ENCODE peak calls at places on chromosomes 4 and X, in ten cellular contexts. One of them, this sample, is unnamed. For H3K27me3, the result is how much of the 10 kb centered on the place peaks cover.

GRCh38 chr4:156961241-156962068 is 10.1 kb downstream of the PDGFC start:
- DNase-seq in HL-60: no peak
- DNase-seq in ascending aorta: no peak
- DNase-seq in CD4-positive, alpha-beta T cell: no peak
- DNase-seq in GM23338: no peak
- DNase-seq in tibial artery: no peak
- DNase-seq in CD4-positive, CD25-positive, alpha-beta regulatory T cell: no peak
- DNase-seq in HCT116: no peak
- DNase-seq in H9: no peak
- DNase-seq in osteoblast: no peak
- DNase-seq in this sample: no peak

GRCh38 chrX:66200855-66201795 is 37.1 kb downstream of the HEPH start:
- DNase-seq in H9: no peak
- DNase-seq in tibial artery: no peak
- DNase-seq in osteoblast: no peak
- DNase-seq in CD4-positive, alpha-beta T cell: no peak
- DNase-seq in HL-60: no peak
- DNase-seq in HCT116: no peak
- DNase-seq in CD4-positive, CD25-positive, alpha-beta regulatory T cell: no peak
- DNase-seq in GM23338: peak
- DNase-seq in ascending aorta: no peak
- DNase-seq in this sample: no peak

GRCh38 chr4:141912831-141913230 is 276.4 kb downstream of the IL15 start:
- DNase-seq in GM23338: no peak
- DNase-seq in HCT116: no peak
- DNase-seq in CD4-positive, CD25-positive, alpha-beta regulatory T cell: no peak
- DNase-seq in CD4-positive, alpha-beta T cell: no peak
- DNase-seq in tibial artery: peak
- DNase-seq in ascending aorta: no peak
- DNase-seq in H9: no peak
- DNase-seq in osteoblast: no peak
- DNase-seq in HL-60: no peak
- DNase-seq in this sample: no peak

GRCh38 chr4:56469489-56470210 is 2.2 kb downstream of the SRP72 start:
- DNase-seq in CD4-positive, alpha-beta T cell: no peak
- DNase-seq in CD4-positive, CD25-positive, alpha-beta regulatory T cell: no peak
- DNase-seq in osteoblast: no peak
- DNase-seq in GM23338: no peak
- DNase-seq in tibial artery: no peak
- DNase-seq in HCT116: no peak
- DNase-seq in ascending aorta: no peak
- DNase-seq in H9: no peak
- DNase-seq in HL-60: no peak
- DNase-seq in this sample: no peak

GRCh38 chr4:82362565-82362964 is 11.2 kb downstream of the HNRNPD start:
- DNase-seq in osteoblast: no peak
- DNase-seq in H9: no peak
- DNase-seq in HL-60: no peak
- DNase-seq in HCT116: no peak
- DNase-seq in tibial artery: no peak
- DNase-seq in ascending aorta: no peak
- DNase-seq in CD4-positive, CD25-positive, alpha-beta regulatory T cell: no peak
- DNase-seq in GM23338: no peak
- DNase-seq in CD4-positive, alpha-beta T cell: no peak
- DNase-seq in this sample: no peak

GRCh38 chr4:20480161-20480947 is 219.9 kb upstream of the PACRGL start:
- DNase-seq in tibial artery: no peak
- DNase-seq in osteoblast: no peak
- DNase-seq in H9: no peak
- DNase-seq in CD4-positive, alpha-beta T cell: no peak
- DNase-seq in ascending aorta: no peak
- DNase-seq in HCT116: no peak
- DNase-seq in CD4-positive, CD25-positive, alpha-beta regulatory T cell: no peak
- DNase-seq in HL-60: no peak
- DNase-seq in GM23338: no peak
- DNase-seq in this sample: no peak

GRCh38 chr4:66351761-66352160 is 681.5 kb upstream of the EPHA5 start:
- DNase-seq in tibial artery: no peak
- DNase-seq in HCT116: no peak
- DNase-seq in HL-60: no peak
- DNase-seq in CD4-positive, alpha-beta T cell: no peak
- DNase-seq in osteoblast: peak
- DNase-seq in CD4-positive, CD25-positive, alpha-beta regulatory T cell: no peak
- DNase-seq in GM23338: no peak
- DNase-seq in ascending aorta: no peak
- DNase-seq in H9: no peak
- DNase-seq in this sample: no peak

GRCh38 chr4:122341906-122342305 is 36.9 kb upstream of the ADAD1 start:
- DNase-seq in ascending aorta: no peak
- DNase-seq in CD4-positive, CD25-positive, alpha-beta regulatory T cell: no peak
- DNase-seq in CD4-positive, alpha-beta T cell: no peak
- DNase-seq in H9: no peak
- DNase-seq in HL-60: no peak
- DNase-seq in osteoblast: peak
- DNase-seq in tibial artery: no peak
- DNase-seq in GM23338: peak
- DNase-seq in HCT116: no peak
- DNase-seq in this sample: no peak

GRCh38 chr4:142416121-142416520 is 430.0 kb downstream of the INPP4B start:
- DNase-seq in ascending aorta: no peak
- DNase-seq in CD4-positive, alpha-beta T cell: no peak
- DNase-seq in H9: no peak
- DNase-seq in osteoblast: no peak
- DNase-seq in HCT116: no peak
- DNase-seq in tibial artery: no peak
- DNase-seq in CD4-positive, CD25-positive, alpha-beta regulatory T cell: no peak
- DNase-seq in GM23338: no peak
- DNase-seq in HL-60: no peak
- DNase-seq in this sample: no peak

GRCh38 chrX:68978211-68978780 is 149.5 kb downstream of the EFNB1 start:
- DNase-seq in HL-60: no peak
- DNase-seq in GM23338: peak
- DNase-seq in tibial artery: no peak
- DNase-seq in H9: peak
- DNase-seq in HCT116: no peak
- DNase-seq in CD4-positive, CD25-positive, alpha-beta regulatory T cell: no peak
- DNase-seq in osteoblast: no peak
- DNase-seq in ascending aorta: peak
- DNase-seq in CD4-positive, alpha-beta T cell: no peak
- DNase-seq in this sample: no peak

GRCh38 chrX:24245201-24245600 is 68.7 kb downstream of the SUPT20HL2 start:
- DNase-seq in CD4-positive, alpha-beta T cell: no peak
- DNase-seq in tibial artery: no peak
- DNase-seq in osteoblast: no peak
- DNase-seq in ascending aorta: no peak
- DNase-seq in HCT116: no peak
- DNase-seq in GM23338: no peak
- DNase-seq in HL-60: no peak
- DNase-seq in CD4-positive, CD25-positive, alpha-beta regulatory T cell: no peak
- DNase-seq in H9: no peak
- DNase-seq in this sample: no peak

GRCh38 chr4:106795326-106795725 is 240.8 kb downstream of the DKK2 start:
- DNase-seq in H9: no peak
- DNase-seq in tibial artery: no peak
- DNase-seq in osteoblast: no peak
- DNase-seq in HCT116: no peak
- DNase-seq in HL-60: no peak
- DNase-seq in CD4-positive, CD25-positive, alpha-beta regulatory T cell: no peak
- DNase-seq in ascending aorta: no peak
- DNase-seq in CD4-positive, alpha-beta T cell: no peak
- DNase-seq in GM23338: no peak
- DNase-seq in this sample: no peak

GRCh38 chrX:153722704-153723350 is 1.4 kb downstream of the BCAP31 start:
- DNase-seq in CD4-positive, CD25-positive, alpha-beta regulatory T cell: no peak
- DNase-seq in GM23338: no peak
- DNase-seq in tibial artery: no peak
- DNase-seq in ascending aorta: no peak
- DNase-seq in osteoblast: peak
- DNase-seq in HCT116: no peak
- DNase-seq in H9: no peak
- DNase-seq in CD4-positive, alpha-beta T cell: no peak
- DNase-seq in HL-60: peak
- DNase-seq in this sample: no peak

GRCh38 chrX:10932842-10933440 is 178.2 kb upstream of the HCCS start:
- DNase-seq in H9: no peak
- DNase-seq in ascending aorta: no peak
- DNase-seq in HCT116: no peak
- DNase-seq in tibial artery: no peak
- DNase-seq in GM23338: no peak
- DNase-seq in CD4-positive, alpha-beta T cell: no peak
- DNase-seq in osteoblast: no peak
- DNase-seq in CD4-positive, CD25-positive, alpha-beta regulatory T cell: no peak
- DNase-seq in HL-60: no peak
- DNase-seq in this sample: no peak

GRCh38 chr4:105560488-105560887 is 8.1 kb downstream of the ARHGEF38 start:
- DNase-seq in HCT116: no peak
- DNase-seq in osteoblast: no peak
- DNase-seq in ascending aorta: no peak
- DNase-seq in HL-60: no peak
- DNase-seq in CD4-positive, alpha-beta T cell: no peak
- DNase-seq in tibial artery: no peak
- DNase-seq in CD4-positive, CD25-positive, alpha-beta regulatory T cell: no peak
- DNase-seq in H9: no peak
- DNase-seq in GM23338: no peak
- DNase-seq in this sample: no peak
- H3K27me3 ChIP-seq in HCT116: under half
- H3K27me3 ChIP-seq in osteoblast: under half
- H3K27me3 ChIP-seq in ascending aorta: under half
- H3K27me3 ChIP-seq in HL-60: under half
- H3K27me3 ChIP-seq in CD4-positive, alpha-beta T cell: under half
- H3K27me3 ChIP-seq in tibial artery: under half
- H3K27me3 ChIP-seq in CD4-positive, CD25-positive, alpha-beta regulatory T cell: under half
- H3K27me3 ChIP-seq in H9: under half
- H3K27me3 ChIP-seq in GM23338: half or more
- H3K27me3 ChIP-seq in this sample: under half

GRCh38 chr4:1417522-1418390 is 11.5 kb upstream of the NKX1-1 start:
- DNase-seq in GM23338: no peak
- DNase-seq in H9: peak
- DNase-seq in osteoblast: peak
- DNase-seq in CD4-positive, CD25-positive, alpha-beta regulatory T cell: no peak
- DNase-seq in HCT116: no peak
- DNase-seq in CD4-positive, alpha-beta T cell: no peak
- DNase-seq in ascending aorta: peak
- DNase-seq in HL-60: no peak
- DNase-seq in tibial artery: no peak
- DNase-seq in this sample: no peak

GRCh38 chr4:1415681-1415981 is 9.4 kb upstream of the NKX1-1 start:
- DNase-seq in H9: no peak
- DNase-seq in CD4-positive, alpha-beta T cell: no peak
- DNase-seq in CD4-positive, CD25-positive, alpha-beta regulatory T cell: no peak
- DNase-seq in HL-60: no peak
- DNase-seq in osteoblast: peak
- DNase-seq in ascending aorta: no peak
- DNase-seq in tibial artery: no peak
- DNase-seq in HCT116: no peak
- DNase-seq in GM23338: no peak
- DNase-seq in this sample: no peak

GRCh38 chr4:1414831-1415680 is 8.8 kb upstream of the NKX1-1 start:
- DNase-seq in HCT116: no peak
- DNase-seq in H9: peak
- DNase-seq in GM23338: peak
- DNase-seq in HL-60: no peak
- DNase-seq in ascending aorta: no peak
- DNase-seq in tibial artery: no peak
- DNase-seq in osteoblast: peak
- DNase-seq in CD4-positive, CD25-positive, alpha-beta regulatory T cell: no peak
- DNase-seq in CD4-positive, alpha-beta T cell: no peak
- DNase-seq in this sample: peak

GRCh38 chr4:1416948-1417260 is 10.7 kb upstream of the NKX1-1 start:
- DNase-seq in tibial artery: no peak
- DNase-seq in ascending aorta: peak
- DNase-seq in HCT116: no peak
- DNase-seq in CD4-positive, CD25-positive, alpha-beta regulatory T cell: no peak
- DNase-seq in osteoblast: peak
- DNase-seq in CD4-positive, alpha-beta T cell: no peak
- DNase-seq in GM23338: no peak
- DNase-seq in H9: no peak
- DNase-seq in HL-60: no peak
- DNase-seq in this sample: no peak

GRCh38 chr4:1416051-1416947 is 10.1 kb upstream of the NKX1-1 start:
- DNase-seq in osteoblast: peak
- DNase-seq in tibial artery: no peak
- DNase-seq in GM23338: no peak
- DNase-seq in HCT116: no peak
- DNase-seq in ascending aorta: peak
- DNase-seq in H9: peak
- DNase-seq in CD4-positive, alpha-beta T cell: no peak
- DNase-seq in HL-60: no peak
- DNase-seq in CD4-positive, CD25-positive, alpha-beta regulatory T cell: no peak
- DNase-seq in this sample: peak
- H3K27me3 ChIP-seq in osteoblast: under half
- H3K27me3 ChIP-seq in tibial artery: under half
- H3K27me3 ChIP-seq in GM23338: under half
- H3K27me3 ChIP-seq in HCT116: under half
- H3K27me3 ChIP-seq in ascending aorta: under half
- H3K27me3 ChIP-seq in H9: under half
- H3K27me3 ChIP-seq in CD4-positive, alpha-beta T cell: under half
- H3K27me3 ChIP-seq in HL-60: under half
- H3K27me3 ChIP-seq in CD4-positive, CD25-positive, alpha-beta regulatory T cell: under half
- H3K27me3 ChIP-seq in this sample: half or more

GRCh38 chr4:26503844-26504243 is 13.6 kb upstream of the CCKAR start:
- DNase-seq in osteoblast: no peak
- DNase-seq in HCT116: no peak
- DNase-seq in HL-60: no peak
- DNase-seq in tibial artery: no peak
- DNase-seq in CD4-positive, CD25-positive, alpha-beta regulatory T cell: no peak
- DNase-seq in ascending aorta: no peak
- DNase-seq in CD4-positive, alpha-beta T cell: no peak
- DNase-seq in GM23338: no peak
- DNase-seq in H9: no peak
- DNase-seq in this sample: no peak
- H3K27me3 ChIP-seq in osteoblast: under half
- H3K27me3 ChIP-seq in HCT116: under half
- H3K27me3 ChIP-seq in HL-60: under half
- H3K27me3 ChIP-seq in tibial artery: under half
- H3K27me3 ChIP-seq in CD4-positive, CD25-positive, alpha-beta regulatory T cell: under half
- H3K27me3 ChIP-seq in ascending aorta: under half
- H3K27me3 ChIP-seq in CD4-positive, alpha-beta T cell: under half
- H3K27me3 ChIP-seq in GM23338: under half
- H3K27me3 ChIP-seq in H9: under half
- H3K27me3 ChIP-seq in this sample: under half

DNA sequence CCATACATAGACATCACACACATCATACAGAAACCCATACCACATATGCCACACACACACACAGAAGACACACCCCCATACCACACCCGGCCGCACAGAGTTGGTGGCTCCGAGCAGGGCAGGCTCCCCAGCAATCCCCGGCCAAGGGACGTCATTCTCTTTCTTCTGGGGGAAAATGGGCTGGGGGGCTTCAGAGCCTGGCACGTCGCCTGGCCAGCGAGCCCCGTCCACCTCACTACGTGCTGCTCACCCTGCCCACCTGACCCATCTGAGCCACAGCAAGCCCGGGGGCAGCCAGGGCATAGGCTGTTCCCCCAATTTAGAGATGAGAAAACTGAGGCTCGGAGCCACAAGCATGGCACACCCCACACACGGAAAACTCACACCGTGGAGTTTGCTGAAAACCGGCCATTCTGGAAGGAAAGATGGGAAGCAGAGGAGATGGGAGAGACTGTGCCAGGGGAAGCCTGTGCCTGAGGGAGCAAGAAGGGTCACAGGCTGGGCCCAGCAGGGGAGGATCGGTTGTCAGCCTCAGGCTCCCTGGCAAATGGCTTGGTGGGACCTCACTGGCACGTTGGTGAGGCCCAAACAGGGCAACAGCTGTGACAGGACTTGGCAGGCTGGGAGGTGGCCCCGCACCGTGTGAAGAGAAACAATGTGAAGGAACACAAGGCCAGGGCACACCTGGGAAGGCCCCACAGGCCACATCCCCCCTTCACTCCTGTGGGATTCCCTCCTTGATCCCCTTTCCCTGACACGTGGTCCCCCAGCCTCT is 73.2 kb downstream of the JAKMIP1 start:
- DNase-seq in osteoblast: no peak
- DNase-seq in CD4-positive, alpha-beta T cell: no peak
- DNase-seq in ascending aorta: no peak
- DNase-seq in HL-60: no peak
- DNase-seq in GM23338: no peak
- DNase-seq in H9: no peak
- DNase-seq in tibial artery: no peak
- DNase-seq in HCT116: no peak
- DNase-seq in CD4-positive, CD25-positive, alpha-beta regulatory T cell: no peak
- DNase-seq in this sample: no peak
- H3K27me3 ChIP-seq in osteoblast: under half
- H3K27me3 ChIP-seq in CD4-positive, alpha-beta T cell: under half
- H3K27me3 ChIP-seq in ascending aorta: under half
- H3K27me3 ChIP-seq in HL-60: under half
- H3K27me3 ChIP-seq in GM23338: under half
- H3K27me3 ChIP-seq in H9: under half
- H3K27me3 ChIP-seq in tibial artery: under half
- H3K27me3 ChIP-seq in HCT116: under half
- H3K27me3 ChIP-seq in CD4-positive, CD25-positive, alpha-beta regulatory T cell: under half
- H3K27me3 ChIP-seq in this sample: under half